ENCODE peak calls at places on chromosome 17, in six cellular contexts. One of them, this sample, is unnamed.

GRCh38 chr17:70187383-70187782 is 18.1 kb downstream of the KCNJ2 start:
- DNase-seq in A549: no peak
- DNase-seq in adrenal gland: no peak
- DNase-seq in body of pancreas: no peak
- DNase-seq in stomach: no peak
- DNase-seq in endothelial cell of umbilical vein: no peak
- DNase-seq in this sample: no peak

GRCh38 chr17:19370493-19370960 is 7.8 kb upstream of the MAPK7 start:
- DNase-seq in A549: no peak
- DNase-seq in stomach: no peak
- DNase-seq in adrenal gland: no peak
- DNase-seq in body of pancreas: peak; percentile 26
- DNase-seq in endothelial cell of umbilical vein: no peak
- DNase-seq in this sample: no peak

GRCh38 chr17:74803971-74804370 is 27.8 kb upstream of the NAT9 start:
- DNase-seq in adrenal gland: no peak
- DNase-seq in stomach: no peak
- DNase-seq in A549: no peak
- DNase-seq in endothelial cell of umbilical vein: no peak
- DNase-seq in body of pancreas: no peak
- DNase-seq in this sample: no peak

GRCh38 chr17:69651921-69652320 is 237.4 kb downstream of the MAP2K6 start:
- DNase-seq in endothelial cell of umbilical vein: no peak
- DNase-seq in body of pancreas: no peak
- DNase-seq in adrenal gland: no peak
- DNase-seq in A549: no peak
- DNase-seq in stomach: no peak
- DNase-seq in this sample: no peak

GRCh38 chr17:38703742-38704644 is 1.1 kb upstream of the MLLT6 start:
- DNase-seq in body of pancreas: peak; percentile 95
- DNase-seq in adrenal gland: peak; percentile 86
- DNase-seq in A549: no peak
- DNase-seq in stomach: peak; percentile 95
- DNase-seq in endothelial cell of umbilical vein: peak; percentile 21
- DNase-seq in this sample: peak; percentile 89

GRCh38 chr17:74432484-74433391 is 850 bp downstream of the GPRC5C start:
- DNase-seq in adrenal gland: no peak
- DNase-seq in stomach: no peak
- DNase-seq in body of pancreas: no peak
- DNase-seq in A549: no peak
- DNase-seq in endothelial cell of umbilical vein: no peak
- DNase-seq in this sample: no peak

GRCh38 chr17:74861554-74862107 is 1.9 kb upstream of the GRIN2C start:
- DNase-seq in A549: no peak
- DNase-seq in adrenal gland: no peak
- DNase-seq in stomach: no peak
- DNase-seq in endothelial cell of umbilical vein: no peak
- DNase-seq in body of pancreas: no peak
- DNase-seq in this sample: no peak

GRCh38 chr17:45319239-45319703 is 2.5 kb upstream of the MAP3K14 start:
- DNase-seq in adrenal gland: no peak
- DNase-seq in A549: peak; percentile 85
- DNase-seq in body of pancreas: peak; percentile 43
- DNase-seq in stomach: no peak
- DNase-seq in endothelial cell of umbilical vein: no peak
- DNase-seq in this sample: no peak

GRCh38 chr17:18100616-18101015 is 7.9 kb upstream of the MYO15A start:
- DNase-seq in endothelial cell of umbilical vein: no peak
- DNase-seq in stomach: no peak
- DNase-seq in body of pancreas: no peak
- DNase-seq in A549: no peak
- DNase-seq in adrenal gland: no peak
- DNase-seq in this sample: no peak

GRCh38 chr17:79211061-79211770 is 136.6 kb downstream of the ENGASE start:
- DNase-seq in A549: no peak
- DNase-seq in body of pancreas: no peak
- DNase-seq in stomach: no peak
- DNase-seq in adrenal gland: no peak
- DNase-seq in endothelial cell of umbilical vein: no peak
- DNase-seq in this sample: no peak

GRCh38 chr17:36463916-36464764 is 22.3 kb upstream of the ZNHIT3 start:
- DNase-seq in body of pancreas: peak; percentile 57
- DNase-seq in stomach: peak; percentile 56
- DNase-seq in endothelial cell of umbilical vein: peak; percentile 45
- DNase-seq in adrenal gland: peak; percentile 86
- DNase-seq in A549: peak; percentile 74
- DNase-seq in this sample: peak; percentile 73

GRCh38 chr17:9331512-9332163 is 244.0 kb downstream of the STX8 start:
- DNase-seq in adrenal gland: no peak
- DNase-seq in endothelial cell of umbilical vein: no peak
- DNase-seq in body of pancreas: no peak
- DNase-seq in stomach: no peak
- DNase-seq in A549: no peak
- DNase-seq in this sample: no peak

GRCh38 chr17:71760062-71760720 is 360.6 kb upstream of the SOX9 start:
- DNase-seq in A549: no peak
- DNase-seq in body of pancreas: no peak
- DNase-seq in endothelial cell of umbilical vein: no peak
- DNase-seq in stomach: no peak
- DNase-seq in adrenal gland: no peak
- DNase-seq in this sample: peak; percentile 25

GRCh38 chr17:75661531-75661930 is 5.4 kb downstream of the RECQL5 start:
- DNase-seq in stomach: no peak
- DNase-seq in A549: no peak
- DNase-seq in body of pancreas: no peak
- DNase-seq in adrenal gland: no peak
- DNase-seq in endothelial cell of umbilical vein: no peak
- DNase-seq in this sample: peak; percentile 35

GRCh38 chr17:32323046-32323445 is 18.9 kb downstream of the C17orf75 start:
- DNase-seq in stomach: no peak
- DNase-seq in body of pancreas: no peak
- DNase-seq in adrenal gland: no peak
- DNase-seq in A549: no peak
- DNase-seq in endothelial cell of umbilical vein: no peak
- DNase-seq in this sample: no peak

GRCh38 chr17:68424861-68425260 is 32.4 kb downstream of the WIPI1 start:
- DNase-seq in endothelial cell of umbilical vein: no peak
- DNase-seq in stomach: no peak
- DNase-seq in A549: no peak
- DNase-seq in adrenal gland: no peak
- DNase-seq in body of pancreas: no peak
- DNase-seq in this sample: no peak

GRCh38 chr17:9233271-9233599 is 211.9 kb downstream of the NTN1 start:
- DNase-seq in stomach: no peak
- DNase-seq in adrenal gland: no peak
- DNase-seq in A549: no peak
- DNase-seq in body of pancreas: no peak
- DNase-seq in endothelial cell of umbilical vein: no peak
- DNase-seq in this sample: no peak

GRCh38 chr17:40633871-40634270 is 13.7 kb downstream of the SMARCE1 start:
- DNase-seq in A549: no peak
- DNase-seq in body of pancreas: no peak
- DNase-seq in endothelial cell of umbilical vein: no peak
- DNase-seq in adrenal gland: no peak
- DNase-seq in stomach: no peak
- DNase-seq in this sample: no peak

GRCh38 chr17:49260922-49261291 is 30.3 kb upstream of the PHOSPHO1 start:
- DNase-seq in adrenal gland: no peak
- DNase-seq in endothelial cell of umbilical vein: no peak
- DNase-seq in stomach: no peak
- DNase-seq in body of pancreas: no peak
- DNase-seq in A549: no peak
- DNase-seq in this sample: no peak

GRCh38 chr17:12522743-12523181 is 142.9 kb upstream of the MYOCD start:
- DNase-seq in A549: peak; percentile 20
- DNase-seq in endothelial cell of umbilical vein: no peak
- DNase-seq in adrenal gland: no peak
- DNase-seq in body of pancreas: no peak
- DNase-seq in stomach: peak; percentile 49
- DNase-seq in this sample: no peak

GRCh38 chr17:77836557-77837041 is 121.9 kb upstream of the TNRC6C start:
- DNase-seq in body of pancreas: peak; percentile 61
- DNase-seq in stomach: no peak
- DNase-seq in endothelial cell of umbilical vein: no peak
- DNase-seq in A549: no peak
- DNase-seq in adrenal gland: no peak
- DNase-seq in this sample: no peak

GRCh38 chr17:17180141-17180603 is 26.0 kb downstream of the PLD6 start:
- DNase-seq in adrenal gland: no peak
- DNase-seq in A549: no peak
- DNase-seq in endothelial cell of umbilical vein: no peak
- DNase-seq in stomach: no peak
- DNase-seq in body of pancreas: no peak
- DNase-seq in this sample: no peak

GRCh38 chr17:2103456-2103855 is 48.6 kb downstream of the HIC1 start:
- DNase-seq in A549: no peak
- DNase-seq in endothelial cell of umbilical vein: no peak
- DNase-seq in adrenal gland: no peak
- DNase-seq in stomach: no peak
- DNase-seq in body of pancreas: no peak
- DNase-seq in this sample: no peak
- H3K4me3 ChIP-seq in A549: no peak overlapping the region
- H3K4me3 ChIP-seq in endothelial cell of umbilical vein: no peak overlapping the region
- H3K4me3 ChIP-seq in adrenal gland: no peak overlapping the region
- H3K4me3 ChIP-seq in stomach: no peak overlapping the region
- H3K4me3 ChIP-seq in body of pancreas: no peak overlapping the region
- H3K4me3 ChIP-seq in this sample: no peak overlapping the region

GRCh38 chr17:57994436-57994835 is 6.4 kb upstream of the VEZF1 start:
- DNase-seq in body of pancreas: no peak
- DNase-seq in endothelial cell of umbilical vein: no peak
- DNase-seq in stomach: no peak
- DNase-seq in A549: no peak
- DNase-seq in adrenal gland: no peak
- DNase-seq in this sample: no peak

GRCh38 chr17:57997085-57997809 is 9.2 kb upstream of the VEZF1 start:
- DNase-seq in body of pancreas: no peak
- DNase-seq in endothelial cell of umbilical vein: no peak
- DNase-seq in stomach: no peak
- DNase-seq in adrenal gland: no peak
- DNase-seq in A549: no peak
- DNase-seq in this sample: no peak

GRCh38 chr17:57993471-57994365 is 5.7 kb upstream of the VEZF1 start:
- DNase-seq in body of pancreas: no peak
- DNase-seq in A549: no peak
- DNase-seq in stomach: no peak
- DNase-seq in endothelial cell of umbilical vein: peak; percentile 82
- DNase-seq in adrenal gland: no peak
- DNase-seq in this sample: no peak

GRCh38 chr17:57998234-57998746 is 8.8 kb downstream of the SRSF1 start:
- DNase-seq in stomach: no peak
- DNase-seq in A549: no peak
- DNase-seq in endothelial cell of umbilical vein: no peak
- DNase-seq in adrenal gland: no peak
- DNase-seq in body of pancreas: no peak
- DNase-seq in this sample: no peak

DNA sequence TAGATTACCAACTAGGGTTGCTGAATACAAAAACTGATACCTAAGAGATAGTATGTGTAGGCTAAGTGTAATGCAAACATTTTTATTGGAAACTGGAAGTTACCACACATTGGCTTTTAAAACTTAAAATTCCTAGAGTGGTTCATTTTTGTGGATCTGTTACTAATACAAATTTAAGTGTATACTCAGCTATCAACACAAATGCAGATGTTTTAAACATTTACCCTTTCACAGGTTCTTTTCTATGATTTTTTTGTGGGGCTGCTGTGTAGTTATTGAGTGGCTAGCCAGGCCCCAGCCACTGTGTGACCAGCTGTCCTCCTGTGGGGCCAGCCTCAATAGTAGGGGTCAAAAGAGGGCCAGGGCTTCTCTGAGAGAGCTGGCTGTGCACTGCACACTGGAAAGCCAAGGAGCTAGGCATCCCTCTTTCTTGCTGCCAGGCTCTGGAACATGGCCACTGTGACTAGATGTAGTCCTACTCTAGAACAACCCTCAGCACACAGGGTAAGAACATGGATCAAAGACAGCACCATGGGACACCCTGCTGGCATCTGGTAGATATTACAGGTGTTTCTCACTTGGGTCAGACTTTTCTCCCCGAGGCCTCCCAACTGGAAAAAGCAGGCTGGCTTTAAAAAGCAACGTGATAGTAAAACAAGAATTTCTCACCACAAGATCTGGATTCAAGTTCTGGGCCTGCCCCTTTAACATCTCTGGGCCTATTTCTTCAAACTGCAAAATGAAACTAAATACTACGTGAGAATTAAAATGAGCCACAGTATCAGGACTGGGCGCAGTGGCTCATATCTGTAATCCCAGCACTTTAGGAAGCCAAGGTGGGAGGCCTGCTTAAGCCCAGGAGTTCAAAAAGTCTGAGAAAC is 7.3 kb upstream of the VEZF1 start:
- DNase-seq in stomach: peak; percentile 66
- DNase-seq in A549: peak; percentile 95
- DNase-seq in endothelial cell of umbilical vein: peak; percentile 82
- DNase-seq in adrenal gland: peak; percentile 81
- DNase-seq in body of pancreas: peak; percentile 77
- DNase-seq in this sample: peak; percentile 68
- TF ChIP-seq POLR2A in stomach: no peak
- TF ChIP-seq POLR2A in A549: no peak
- TF ChIP-seq POLR2A in endothelial cell of umbilical vein: no peak
- TF ChIP-seq POLR2A in adrenal gland: no peak
- TF ChIP-seq POLR2A in body of pancreas: peak; percentile 4
- TF ChIP-seq POLR2A in this sample: no peak

DNA sequence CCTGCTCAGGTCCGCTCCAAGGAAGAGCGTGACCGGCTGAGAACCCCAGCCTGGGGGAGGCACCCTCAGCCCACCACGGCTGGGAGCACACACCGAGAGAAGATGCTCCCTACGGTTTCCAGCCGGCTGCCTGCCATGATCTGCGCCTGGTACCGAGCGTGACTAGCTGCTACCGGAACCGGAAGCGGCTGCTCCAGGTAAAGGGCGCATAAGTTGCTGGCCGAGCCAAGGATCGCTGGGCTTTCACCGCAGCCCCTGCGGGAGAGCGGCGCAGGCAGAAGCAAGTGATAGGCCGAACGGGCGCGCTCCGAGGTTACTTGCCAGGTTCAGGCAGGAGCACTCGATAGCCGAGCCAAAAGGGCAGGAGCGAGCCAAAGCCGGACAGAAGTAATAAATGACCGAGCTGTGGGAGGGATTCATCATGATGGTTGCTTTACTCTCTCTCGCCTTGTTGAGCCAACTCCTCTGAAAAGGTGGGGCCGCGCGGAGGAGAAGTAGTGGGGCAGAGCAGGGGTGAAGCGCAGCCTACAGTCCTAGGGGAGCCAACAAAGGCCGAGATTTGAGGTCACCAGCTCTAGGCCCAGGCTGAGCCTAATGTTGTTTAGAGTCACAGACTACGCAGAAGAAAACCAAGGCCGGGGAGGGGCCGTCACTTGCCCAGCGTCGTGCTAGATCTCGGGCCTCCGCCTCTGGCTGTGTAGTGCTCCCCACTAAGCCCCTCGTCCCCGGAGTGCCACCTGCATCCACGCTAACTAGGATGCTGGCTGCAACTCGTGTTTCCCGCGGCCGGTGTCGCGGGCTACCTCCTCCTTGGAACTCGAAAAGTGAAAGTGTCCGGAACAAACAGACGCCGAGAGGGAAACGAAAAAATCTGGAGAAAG is at the start of gene MRPS23:
- DNase-seq in body of pancreas: peak; percentile 99
- DNase-seq in endothelial cell of umbilical vein: peak; percentile 99
- DNase-seq in adrenal gland: peak; percentile 100
- DNase-seq in A549: peak; percentile 91
- DNase-seq in stomach: peak; percentile 98
- DNase-seq in this sample: peak; percentile 99
- H3K4me1 ChIP-seq in body of pancreas: peaks cover 54% of the 10 kb centered on the region
- H3K4me1 ChIP-seq in endothelial cell of umbilical vein: peaks cover 14% of the 10 kb centered on the region
- H3K4me1 ChIP-seq in adrenal gland: peaks cover 27% of the 10 kb centered on the region
- H3K4me1 ChIP-seq in A549: peaks cover 54% of the 10 kb centered on the region
- H3K4me1 ChIP-seq in stomach: peaks cover 69% of the 10 kb centered on the region
- H3K4me1 ChIP-seq in this sample: peaks cover 41% of the 10 kb centered on the region

GRCh38 chr17:41793749-41794602 is 7.5 kb upstream of the JUP start:
- DNase-seq in stomach: no peak
- DNase-seq in endothelial cell of umbilical vein: peak; percentile 48
- DNase-seq in adrenal gland: no peak
- DNase-seq in body of pancreas: no peak
- DNase-seq in A549: no peak
- DNase-seq in this sample: no peak
- H3K4me3 ChIP-seq in stomach: no peak overlapping the region
- H3K4me3 ChIP-seq in endothelial cell of umbilical vein: no peak overlapping the region
- H3K4me3 ChIP-seq in adrenal gland: no peak overlapping the region
- H3K4me3 ChIP-seq in body of pancreas: no peak overlapping the region
- H3K4me3 ChIP-seq in A549: peak overlapping the region; percentile 20
- H3K4me3 ChIP-seq in this sample: no peak overlapping the region